ENCODE peak calls at places on chromosome 2, in ten cellular contexts. A, L, N, M, X, R, B, Q, O and G are unnamed samples.

GRCh38 chr2:127104881-127105655 is 1.9 kb downstream of the BIN1 start:
- DNase-seq in A (no peak), L (peak; percentile 74), N (no peak), M (no peak), X (no peak), R (no peak), B (peak; percentile 24), Q (no peak), O (peak; percentile 78), G (no peak)

GRCh38 chr2:195768454-195768853 is 111.4 kb downstream of the SLC39A10 start:
- DNase-seq in A (no peak), L (no peak), N (no peak), M (no peak), X (no peak), R (no peak), B (no peak), Q (peak; percentile 33), O (no peak), G (no peak)

GRCh38 chr2:28934769-28935168 is 40.3 kb downstream of the WDR43 start:
- DNase-seq in A (no peak), L (no peak), N (no peak), M (no peak), X (no peak), R (no peak), B (no peak), Q (no peak), O (no peak), G (no peak)

GRCh38 chr2:215751200-215751910 is 262.0 kb downstream of the MREG start:
- DNase-seq in A (no peak), L (no peak), N (no peak), M (no peak), X (no peak), R (no peak), B (peak; percentile 74), Q (peak; percentile 95), O (no peak), G (no peak)

GRCh38 chr2:200703132-200703925 is 108.4 kb upstream of the BZW1 start:
- DNase-seq in A (no peak), L (no peak), N (no peak), M (no peak), X (no peak), R (no peak), B (peak; percentile 82), Q (peak; percentile 85), O (no peak), G (peak; percentile 51)

GRCh38 chr2:149160701-149161217 is 122.3 kb downstream of the LYPD6B start:
- DNase-seq in A (no peak), L (no peak), N (peak; percentile 48), M (no peak), X (no peak), R (no peak), B (no peak), Q (no peak), O (no peak), G (no peak)

GRCh38 chr2:176677746-176678145 is 408.5 kb downstream of the MTX2 start:
- DNase-seq in A (no peak), L (no peak), N (no peak), M (no peak), X (no peak), R (no peak), B (no peak), Q (no peak), O (no peak), G (no peak)

GRCh38 chr2:60794271-60794863 is 38.3 kb downstream of the PAPOLG start:
- DNase-seq in A (peak; percentile 26), L (no peak), N (no peak), M (no peak), X (no peak), R (no peak), B (no peak), Q (peak; percentile 29), O (no peak), G (no peak)

GRCh38 chr2:230874456-230874855 is 9.7 kb downstream of the ITM2C start:
- DNase-seq in A (no peak), L (peak; percentile 78), N (no peak), M (peak; percentile 4), X (no peak), R (no peak), B (no peak), Q (no peak), O (no peak), G (no peak)

GRCh38 chr2:187338679-187339121 is 109.4 kb downstream of the CALCRL start:
- DNase-seq in A (no peak), L (peak; percentile 68), N (no peak), M (no peak), X (no peak), R (no peak), B (no peak), Q (no peak), O (peak; percentile 76), G (no peak)

GRCh38 chr2:26477911-26478253 is at the start of gene OTOF:
- DNase-seq in A (no peak), L (no peak), N (no peak), M (no peak), X (no peak), R (no peak), B (peak; percentile 40), Q (peak; percentile 11), O (no peak), G (no peak)

GRCh38 chr2:206887705-206888104 is 51.6 kb upstream of the CPO start:
- DNase-seq in A (no peak), L (no peak), N (no peak), M (no peak), X (no peak), R (no peak), B (no peak), Q (no peak), O (no peak), G (no peak)

GRCh38 chr2:28437142-28437835 is 44.6 kb downstream of the FOSL2 start:
- DNase-seq in A (no peak), L (peak; percentile 65), N (no peak), M (no peak), X (no peak), R (no peak), B (peak; percentile 82), Q (no peak), O (no peak), G (no peak)

GRCh38 chr2:20578895-20579825 is 71.7 kb downstream of the HS1BP3 start:
- DNase-seq in A (peak; percentile 45), L (peak; percentile 86), N (no peak), M (peak; percentile 55), X (no peak), R (no peak), B (peak; percentile 89), Q (peak; percentile 98), O (peak; percentile 92), G (peak; percentile 91)

GRCh38 chr2:48471048-48471474 is 58.9 kb upstream of the STON1 start:
- DNase-seq in A (no peak), L (no peak), N (no peak), M (no peak), X (no peak), R (no peak), B (peak; percentile 60), Q (peak; percentile 77), O (no peak), G (peak; percentile 54)

GRCh38 chr2:165427686-165428085 is 41.8 kb upstream of the CSRNP3 start:
- DNase-seq in A (no peak), L (peak; percentile 70), N (no peak), M (no peak), X (no peak), R (no peak), B (no peak), Q (no peak), O (no peak), G (no peak)

GRCh38 chr2:241925277-241925676 is 55.7 kb downstream of the RTP5 start:
- DNase-seq in A (no peak), L (peak; percentile 76), N (no peak), M (peak; percentile 21), X (no peak), R (no peak), B (no peak), Q (no peak), O (peak; percentile 57), G (no peak)

GRCh38 chr2:128458438-128458837 is 139.8 kb upstream of the HS6ST1 start:
- DNase-seq in A (no peak), L (no peak), N (no peak), M (no peak), X (no peak), R (no peak), B (peak; percentile 76), Q (no peak), O (no peak), G (no peak)

GRCh38 chr2:108533832-108534576 is at the start of gene LIMS1:
- DNase-seq in A (peak; percentile 87), L (peak; percentile 97), N (peak; percentile 88), M (peak; percentile 93), X (peak; percentile 81), R (peak; percentile 84), B (peak; percentile 84), Q (peak; percentile 91), O (peak; percentile 97), G (peak; percentile 78)

GRCh38 chr2:43825841-43826240 is 12.8 kb downstream of the ABCG5 start:
- DNase-seq in A (no peak), L (no peak), N (no peak), M (no peak), X (no peak), R (no peak), B (no peak), Q (no peak), O (no peak), G (no peak)

GRCh38 chr2:126703311-126703710 is 47.4 kb downstream of the GYPC start:
- DNase-seq in A (no peak), L (no peak), N (no peak), M (no peak), X (no peak), R (no peak), B (no peak), Q (no peak), O (peak; percentile 11), G (no peak)

GRCh38 chr2:189018636-189019035 is 44.5 kb downstream of the COL3A1 start:
- DNase-seq in A (no peak), L (no peak), N (no peak), M (no peak), X (no peak), R (no peak), B (peak; percentile 41), Q (peak; percentile 43), O (no peak), G (no peak)

GRCh38 chr2:20447437-20448245 is 767 bp downstream of the RHOB start:
- DNase-seq in A (peak; percentile 37), L (peak; percentile 91), N (no peak), M (peak; percentile 57), X (no peak), R (no peak), B (peak; percentile 46), Q (peak; percentile 54), O (peak; percentile 90), G (no peak)

GRCh38 chr2:231911381-231911780 is 14.8 kb downstream of the NPPC start:
- DNase-seq in A (no peak), L (no peak), N (no peak), M (no peak), X (no peak), R (no peak), B (no peak), Q (no peak), O (peak; percentile 26), G (no peak)

GRCh38 chr2:240227538-240228428 is 87.3 kb upstream of the OTOS start:
- DNase-seq in A (no peak), L (peak; percentile 40), N (no peak), M (peak; percentile 7), X (no peak), R (no peak), B (no peak), Q (no peak), O (peak; percentile 37), G (no peak)

GRCh38 chr2:157771234-157771633 is 104.9 kb downstream of the ACVR1 start:
- DNase-seq in A (no peak), L (no peak), N (no peak), M (no peak), X (no peak), R (no peak), B (no peak), Q (no peak), O (no peak), G (no peak)

GRCh38 chr2:28528206-28528605 is 32.3 kb downstream of the PLB1 start:
- DNase-seq in A (no peak), L (no peak), N (no peak), M (no peak), X (no peak), R (no peak), B (no peak), Q (no peak), O (no peak), G (no peak)